ENCODE peak calls at places on chromosomes 1 and 21, in seven cellular contexts. K is Calu3, I is heart left ventricle, F is nephron progenitor cell, R is spleen, B is cardiac fibroblast, M is AG04450. J is an unnamed sample.
A peak's percentile ranks its signal among the peaks of the same experiment; 100 is the strongest.

GRCh38 chr1:85606414-85606800 is 25.8 kb downstream of the CCN1 start:
- DNase-seq in R (no peak), M (no peak), F (no peak), B (no peak), K (no peak), I (no peak), J (peak; percentile 25)

GRCh38 chr1:154327466-154328317 is 2.4 kb downstream of the ATP8B2 start:
- DNase-seq in I (no peak), M (no peak), F (no peak), B (no peak), K (no peak), R (no peak), J (no peak)

GRCh38 chr1:116919802-116920201 is 10.1 kb downstream of the PTGFRN start:
- DNase-seq in K (no peak), F (no peak), I (no peak), B (no peak), M (no peak), R (no peak), J (no peak)

GRCh38 chr1:116038679-116039078 is 62.4 kb downstream of the SLC22A15 start:
- DNase-seq in B (no peak), M (no peak), R (no peak), F (no peak), I (no peak), K (no peak), J (no peak)

GRCh38 chr1:166838766-166839599 is at the start of gene POGK:
- DNase-seq in F (peak; percentile 86), M (peak; percentile 46), B (peak; percentile 93), I (peak; percentile 94), K (peak; percentile 95), R (peak; percentile 97), J (peak; percentile 77)

GRCh38 chr1:25035523-25036116 is 105.5 kb upstream of the RUNX3 start:
- DNase-seq in B (no peak), I (no peak), F (no peak), K (no peak), M (no peak), R (peak; percentile 25), J (no peak)

GRCh38 chr1:182761396-182762395 is 27.9 kb upstream of the NPL start:
- DNase-seq in I (no peak), B (no peak), R (no peak), F (no peak), M (no peak), K (no peak), J (no peak)

GRCh38 chr1:197725044-197725443 is 50.2 kb downstream of the DENND1B start:
- DNase-seq in F (no peak), K (no peak), M (no peak), R (no peak), I (no peak), B (peak; percentile 29), J (no peak)

GRCh38 chr21:15839601-15840000 is 109.8 kb downstream of the USP25 start:
- DNase-seq in K (no peak), I (no peak), F (no peak), B (no peak), M (no peak), R (no peak), J (no peak)

GRCh38 chr1:94325379-94326302 is 88.3 kb upstream of the ARHGAP29 start:
- DNase-seq in K (peak; percentile 86), B (peak; percentile 97), F (no peak), I (peak; percentile 63), M (peak; percentile 94), R (no peak), J (peak; percentile 99)

GRCh38 chr1:205488074-205488723 is 16.3 kb upstream of the CDK18 start:
- DNase-seq in R (no peak), M (no peak), I (peak; percentile 60), K (peak; percentile 73), B (peak; percentile 79), F (peak; percentile 66), J (peak; percentile 55)

GRCh38 chr1:60833173-60833572 is 249.2 kb upstream of the NFIA start:
- DNase-seq in K (peak; percentile 49), M (no peak), F (no peak), R (no peak), I (peak; percentile 10), B (peak; percentile 32), J (no peak)

GRCh38 chr1:210252621-210253041 is 20.0 kb downstream of the SERTAD4 start:
- DNase-seq in F (peak; percentile 72), B (peak; percentile 13), I (peak; percentile 24), K (peak; percentile 26), M (no peak), R (no peak), J (no peak)

GRCh38 chr1:46411601-46412341 is 17.7 kb downstream of the FAAH start:
- DNase-seq in K (peak; percentile 47), F (peak; percentile 29), M (no peak), R (peak; percentile 67), I (no peak), B (no peak), J (no peak)

GRCh38 chr1:172545349-172546004 is 12.5 kb downstream of the SUCO start:
- DNase-seq in M (no peak), I (no peak), F (no peak), B (no peak), K (no peak), R (no peak), J (no peak)

GRCh38 chr21:38120984-38121855 is 135.6 kb upstream of the KCNJ15 start:
- DNase-seq in M (no peak), F (no peak), I (no peak), K (no peak), R (no peak), B (no peak), J (no peak)

GRCh38 chr21:46322351-46323226 is 1.1 kb downstream of the C21orf58 start:
- DNase-seq in K (no peak), R (peak; percentile 88), I (no peak), M (no peak), F (peak; percentile 37), B (peak; percentile 31), J (peak; percentile 46)

GRCh38 chr1:187689137-187689536 is 860.4 kb downstream of the PLA2G4A start:
- DNase-seq in B (peak; percentile 91), M (peak; percentile 59), I (no peak), F (no peak), K (peak; percentile 7), R (no peak), J (peak; percentile 46)

GRCh38 chr1:7186382-7187120 is 401.3 kb downstream of the CAMTA1 start:
- DNase-seq in F (no peak), R (no peak), I (no peak), M (no peak), B (no peak), K (peak; percentile 8), J (no peak)

GRCh38 chr1:29746076-29746665 is 509.8 kb downstream of the PTPRU start:
- DNase-seq in K (no peak), R (no peak), F (no peak), I (no peak), B (no peak), M (no peak), J (no peak)

GRCh38 chr1:42807056-42807668 is 9.8 kb upstream of the ERMAP start:
- DNase-seq in B (no peak), I (no peak), R (no peak), K (no peak), F (no peak), M (no peak), J (no peak)

GRCh38 chr1:44030606-44031050 is 634 bp downstream of the SLC6A9 start:
- DNase-seq in R (peak; percentile 89), M (no peak), K (peak; percentile 70), B (peak; percentile 48), F (peak; percentile 77), I (no peak), J (no peak)

GRCh38 chr1:94298861-94299260 is 61.5 kb upstream of the ARHGAP29 start:
- DNase-seq in R (no peak), F (no peak), B (peak; percentile 83), K (no peak), M (no peak), I (peak; percentile 31), J (no peak)

GRCh38 chr1:40309374-40310128 is 7.5 kb downstream of the COL9A2 start:
- DNase-seq in F (no peak), B (no peak), I (no peak), M (no peak), K (no peak), R (no peak), J (no peak)

GRCh38 chr1:89104147-89104546 is 21.8 kb downstream of the GBP2 start:
- DNase-seq in B (no peak), F (no peak), K (no peak), I (no peak), M (no peak), R (no peak), J (no peak)

GRCh38 chr1:19456915-19457554 is 28.3 kb downstream of the CAPZB start:
- DNase-seq in M (no peak), F (no peak), R (no peak), I (no peak), K (no peak), B (peak; percentile 74), J (no peak)

GRCh38 chr1:40650075-40650474 is 15.4 kb downstream of the RIMS3 start:
- DNase-seq in R (peak; percentile 61), M (no peak), K (peak; percentile 23), B (no peak), I (peak; percentile 22), F (peak; percentile 43), J (no peak)

DNA sequence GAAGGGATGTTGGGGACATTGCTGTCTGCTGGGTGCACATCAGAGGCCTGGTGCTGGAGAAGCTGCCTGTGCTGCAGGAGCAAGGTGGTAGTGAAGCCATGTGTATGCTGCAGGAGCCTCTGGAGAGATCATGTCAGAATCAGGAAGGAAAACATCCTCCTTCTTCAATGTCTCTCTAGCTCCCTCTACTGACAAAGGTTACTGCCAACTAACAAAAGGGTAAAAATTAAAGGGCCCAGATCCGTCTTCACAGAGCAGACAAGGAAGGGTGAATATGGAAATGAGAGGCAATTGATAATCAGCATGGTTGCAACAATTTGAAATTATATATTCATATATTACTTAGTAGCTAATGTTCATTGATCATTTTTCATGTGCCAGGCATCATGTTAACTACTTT is 32.2 kb downstream of the FAM177B start:
- DNase-seq in K (no peak), R (no peak), B (no peak), F (no peak), M (no peak), I (no peak), J (no peak)
- TF ChIP-seq CTCF in K (peak; percentile 33), R (no peak), B (no peak), F (no peak), M (no peak), I (no peak), J (peak; percentile 29)

GRCh38 chr1:57124768-57125446 is 159.1 kb upstream of the C8B start:
- DNase-seq in B (peak; percentile 6), I (no peak), K (no peak), R (no peak), F (no peak), M (no peak), J (no peak)
- TF ChIP-seq CTCF in B (no peak), I (no peak), K (no peak), R (no peak), F (no peak), M (no peak), J (no peak)

GRCh38 chr1:8464987-8465386 is 147.1 kb downstream of the SLC45A1 start:
- DNase-seq in M (no peak), B (peak; percentile 60), R (no peak), K (no peak), I (no peak), F (no peak), J (no peak)
- TF ChIP-seq CTCF in M (peak; percentile 28), B (no peak), R (no peak), K (no peak), I (no peak), F (no peak), J (no peak)

DNA sequence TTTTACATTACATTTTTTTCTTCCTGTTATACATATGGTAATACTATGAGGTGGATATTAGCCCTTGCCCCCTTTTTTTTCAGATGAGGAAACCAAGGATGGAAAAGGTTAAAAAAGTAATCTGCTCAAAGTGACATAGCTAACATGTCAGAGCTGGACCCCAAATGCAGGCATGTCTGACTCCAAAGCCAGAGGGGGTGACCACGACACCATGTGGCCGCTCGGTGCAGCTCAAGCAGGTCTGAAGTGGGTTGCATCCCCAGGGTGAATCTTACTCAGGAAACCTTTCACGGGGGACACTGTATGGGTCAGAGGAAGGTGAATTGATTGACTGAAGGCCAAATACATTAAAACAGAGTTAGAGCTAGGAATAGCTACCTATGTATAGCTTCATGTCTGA is 34.8 kb downstream of the CD34 start:
- DNase-seq in K (no peak), I (no peak), F (peak; percentile 22), R (no peak), B (no peak), M (no peak), J (no peak)
- TF ChIP-seq CTCF in K (no peak), I (peak; percentile 9), F (peak; percentile 15), R (no peak), B (no peak), M (peak; percentile 32), J (peak; percentile 59)